ENCODE peak calls at places on chromosomes 2 and 18, in four cellular contexts. G, U, A and E are unnamed samples.

GRCh38 chr2:53515435-53516332 is 251.9 kb upstream of the CHAC2 start:
- DNase-seq in G (no peak), U (peak; percentile 20), A (no peak), E (no peak)

GRCh38 chr2:175837046-175837445 is 165.0 kb downstream of the LNPK start:
- DNase-seq in G (no peak), U (peak; percentile 95), A (no peak), E (no peak)

GRCh38 chr2:29987141-29987540 is 65.8 kb upstream of the ALK start:
- DNase-seq in G (no peak), U (no peak), A (no peak), E (no peak)

GRCh38 chr2:102005989-102006885 is 14.5 kb downstream of the IL1R2 start:
- DNase-seq in G (peak; percentile 70), U (peak; percentile 56), A (peak; percentile 9), E (no peak)

GRCh38 chr2:220687231-220687843 is 884.8 kb downstream of the EPHA4 start:
- DNase-seq in G (peak; percentile 9), U (peak; percentile 60), A (no peak), E (no peak)

GRCh38 chr2:148887349-148888002 is 12.4 kb downstream of the KIF5C start:
- DNase-seq in G (no peak), U (no peak), A (no peak), E (no peak)

GRCh38 chr2:199985625-199986207 is 30.3 kb downstream of the MAIP1 start:
- DNase-seq in G (peak; percentile 56), U (peak; percentile 81), A (peak; percentile 25), E (no peak)

GRCh38 chr18:28015671-28016070 is 161.3 kb downstream of the CDH2 start:
- DNase-seq in G (no peak), U (no peak), A (no peak), E (no peak)

GRCh38 chr2:143426296-143426695 is 297.1 kb downstream of the ARHGAP15 start:
- DNase-seq in G (no peak), U (peak; percentile 95), A (no peak), E (no peak)

GRCh38 chr18:50967714-50968661 is at the start of gene ELAC1:
- DNase-seq in G (peak; percentile 83), U (peak; percentile 76), A (peak; percentile 33), E (peak; percentile 20)

GRCh38 chr18:22703883-22704626 is 229.1 kb upstream of the RBBP8 start:
- DNase-seq in G (peak; percentile 74), U (peak; percentile 40), A (no peak), E (no peak)

GRCh38 chr2:232200195-232200594 is 178.4 kb upstream of the ALPP start:
- DNase-seq in G (no peak), U (no peak), A (no peak), E (no peak)

GRCh38 chr2:18637196-18637595 is 47.8 kb upstream of the NT5C1B start:
- DNase-seq in G (no peak), U (no peak), A (no peak), E (no peak)

GRCh38 chr18:80254971-80255500 is 7.7 kb upstream of the PARD6G start:
- DNase-seq in G (no peak), U (no peak), A (no peak), E (no peak)

GRCh38 chr2:222769446-222769845 is 91.4 kb upstream of the ACSL3 start:
- DNase-seq in G (no peak), U (no peak), A (no peak), E (no peak)

GRCh38 chr2:218961651-218962570 is 2.4 kb downstream of the CDK5R2 start:
- DNase-seq in G (peak; percentile 77), U (no peak), A (no peak), E (no peak)

GRCh38 chr18:4581966-4582365 is 126.9 kb upstream of the DLGAP1 start:
- DNase-seq in G (no peak), U (no peak), A (no peak), E (no peak)

GRCh38 chr2:156666130-156666785 is 230.1 kb downstream of the GPD2 start:
- DNase-seq in G (no peak), U (no peak), A (no peak), E (no peak)

GRCh38 chr2:192498747-192499146 is 304.0 kb upstream of the TMEFF2 start:
- DNase-seq in G (no peak), U (no peak), A (no peak), E (no peak)

GRCh38 chr2:10919776-10920606 is 8.3 kb downstream of the KCNF1 start:
- DNase-seq in G (no peak), U (no peak), A (no peak), E (no peak)

GRCh38 chr2:42568431-42569115 is at the start of gene MTA3:
- DNase-seq in G (peak; percentile 73), U (no peak), A (peak; percentile 19), E (no peak)

GRCh38 chr2:164351536-164351935 is 269.7 kb downstream of the GRB14 start:
- DNase-seq in G (no peak), U (no peak), A (no peak), E (no peak)

GRCh38 chr2:225010804-225011203 is 31.5 kb downstream of the DOCK10 start:
- DNase-seq in G (no peak), U (peak; percentile 91), A (no peak), E (no peak)

GRCh38 chr2:204538179-204539009 is 6.9 kb upstream of the PARD3B start:
- DNase-seq in G (peak; percentile 7), U (peak; percentile 96), A (no peak), E (no peak)
- H3K9ac ChIP-seq in G (no peak overlapping the region), U (peak overlapping the region; percentile 83), A (no peak overlapping the region), E (no peak overlapping the region)

GRCh38 chr2:136482966-136483365 is 282.4 kb upstream of the THSD7B start:
- DNase-seq in G (no peak), U (no peak), A (no peak), E (no peak)
- TF ChIP-seq CHD1 in G (no peak), U (no peak), A (no peak), E (no peak)

GRCh38 chr2:145595296-145595695 is 1075.4 kb upstream of the ZEB2 start:
- DNase-seq in G (no peak), U (no peak), A (no peak), E (no peak)

GRCh38 chr2:145598434-145598833 is 1078.5 kb upstream of the ZEB2 start:
- DNase-seq in G (no peak), U (peak; percentile 89), A (no peak), E (no peak)

GRCh38 chr2:145599761-145600160 is 1079.8 kb upstream of the ZEB2 start:
- DNase-seq in G (no peak), U (peak; percentile 79), A (no peak), E (no peak)

GRCh38 chr2:145597011-145597410 is 1077.1 kb upstream of the ZEB2 start:
- DNase-seq in G (no peak), U (peak; percentile 28), A (no peak), E (no peak)

GRCh38 chr2:145597809-145598208 is 1077.9 kb upstream of the ZEB2 start:
- DNase-seq in G (no peak), U (peak; percentile 37), A (no peak), E (no peak)
- H3K9ac ChIP-seq in G (no peak overlapping the region), U (no peak overlapping the region), A (no peak overlapping the region), E (no peak overlapping the region)

GRCh38 chr18:47411159-47411558 is 159.7 kb upstream of the SKOR2 start:
- DNase-seq in G (no peak), U (no peak), A (no peak), E (no peak)
- TF ChIP-seq CHD1 in G (no peak), U (no peak), A (no peak), E (no peak)

DNA sequence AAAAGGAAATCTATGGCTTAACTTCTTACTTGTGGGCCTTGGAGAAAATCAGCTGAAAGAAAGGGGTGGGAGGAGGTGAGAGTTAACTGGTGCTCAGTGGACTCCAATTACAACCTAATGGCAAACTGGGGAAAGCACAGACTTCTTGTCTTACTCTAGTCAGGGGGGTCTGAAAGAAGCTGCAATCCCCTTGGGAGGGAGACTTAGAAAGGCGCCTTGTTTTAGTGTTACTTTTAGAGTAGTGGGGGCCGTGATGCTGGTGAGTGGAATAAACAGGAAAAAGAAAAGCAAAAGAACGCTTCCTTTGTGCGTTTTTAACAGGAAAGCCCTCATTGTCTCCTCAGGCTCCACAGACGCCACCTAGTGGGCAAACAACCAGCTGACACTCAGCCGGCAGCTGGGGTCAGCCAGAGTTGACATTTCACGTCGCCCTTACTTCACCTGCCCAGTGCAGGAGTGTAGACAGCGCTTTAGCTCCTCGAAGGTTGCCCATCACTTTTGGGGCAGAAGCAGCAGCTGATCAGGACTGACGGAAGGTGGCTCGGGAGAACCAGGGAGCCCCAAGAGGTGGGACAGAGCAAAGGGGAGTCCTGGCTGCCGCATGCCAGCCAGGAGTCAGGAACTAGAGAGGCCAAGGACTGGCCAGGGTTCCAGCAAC is 55.9 kb upstream of the GORASP2 start:
- DNase-seq in G (peak; percentile 86), U (peak; percentile 59), A (peak; percentile 44), E (peak; percentile 24)
- H3K9ac ChIP-seq in G (peak overlapping the region; percentile 49), U (peak overlapping the region; percentile 67), A (no peak overlapping the region), E (peak overlapping the region; percentile 38)

GRCh38 chr2:34738691-34739090 is 1139.6 kb upstream of the FAM98A start:
- DNase-seq in G (no peak), U (no peak), A (no peak), E (no peak)
- TF ChIP-seq CHD1 in G (no peak), U (no peak), A (no peak), E (no peak)

DNA sequence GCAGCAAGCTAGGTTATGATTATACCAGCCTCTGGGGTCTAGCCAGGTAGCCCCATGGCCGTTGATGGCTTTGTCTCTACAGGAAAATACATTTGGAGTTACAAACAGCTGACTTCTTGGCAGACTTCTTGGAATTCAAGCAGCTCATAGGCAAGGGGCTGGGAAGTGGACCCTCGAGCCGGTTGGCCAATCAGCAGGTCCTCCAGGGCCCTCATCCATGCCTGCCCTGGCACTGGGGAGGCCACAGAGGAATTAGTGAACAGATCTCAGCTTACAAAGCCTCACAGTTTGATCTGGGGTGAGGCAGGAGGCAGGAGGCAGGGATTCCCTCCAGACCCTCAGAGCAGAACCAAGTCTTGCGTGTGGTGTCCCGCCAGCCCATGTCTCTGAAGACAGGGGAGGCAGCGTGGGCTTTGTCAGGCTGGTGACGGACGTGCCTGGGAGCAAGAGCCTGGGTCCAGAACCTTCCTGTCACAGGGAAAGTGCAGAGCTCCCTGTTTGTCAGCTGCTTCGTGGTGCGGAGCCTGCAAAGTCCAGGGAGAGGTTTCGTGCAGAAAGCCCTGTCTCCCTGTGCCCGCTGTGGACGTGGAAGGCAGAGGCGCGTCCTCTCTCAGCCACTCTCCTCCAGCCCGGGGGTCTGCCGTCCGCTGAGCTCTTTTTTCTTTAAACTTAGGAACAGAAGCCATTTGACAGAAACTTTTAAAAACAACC is 131.7 kb downstream of the KLHL29 start:
- DNase-seq in G (no peak), U (no peak), A (no peak), E (no peak)
- H3K9ac ChIP-seq in G (no peak overlapping the region), U (no peak overlapping the region), A (no peak overlapping the region), E (no peak overlapping the region)